ENCODE peak calls at places on chromosomes 2 and 18, in nine cellular contexts. E is stomach, W is lower leg skin, S is HepG2, Q is kidney epithelial cell, U is brain microvascular endothelial cell, B is fibroblast of mammary gland, F is upper lobe of left lung, L is IMR-90. C is an unnamed sample.

GRCh38 chr2:191363267-191363666 is 118.1 kb downstream of the MYO1B start:
- DNase-seq in E (no peak), W (no peak), S (no peak), Q (no peak), U (no peak), B (no peak), F (no peak), L (no peak), C (no peak)

GRCh38 chr2:200756618-200757321 is 54.9 kb upstream of the BZW1 start:
- DNase-seq in E (no peak), W (peak), S (peak), Q (peak), U (peak), B (peak), F (no peak), L (peak), C (no peak)

GRCh38 chr2:28338046-28338753 is 54.5 kb upstream of the FOSL2 start:
- DNase-seq in E (peak), W (peak), S (no peak), Q (no peak), U (peak), B (peak), F (no peak), L (peak), C (no peak)

GRCh38 chr2:84846041-84846663 is 34.7 kb downstream of the TRABD2A start:
- DNase-seq in E (no peak), W (peak), S (no peak), Q (no peak), U (no peak), B (no peak), F (no peak), L (peak), C (no peak)

GRCh38 chr2:169027240-169027639 is 3.9 kb downstream of the ABCB11 start:
- DNase-seq in E (no peak), W (no peak), S (no peak), Q (no peak), U (no peak), B (no peak), F (no peak), L (no peak), C (no peak)

GRCh38 chr2:44889118-44889517 is 52.4 kb upstream of the SIX3 start:
- DNase-seq in E (no peak), W (no peak), S (no peak), Q (no peak), U (no peak), B (no peak), F (no peak), L (no peak), C (no peak)

GRCh38 chr2:102753563-102754159 is 8.2 kb upstream of the TMEM182 start:
- DNase-seq in E (peak), W (no peak), S (peak), Q (no peak), U (peak), B (peak), F (no peak), L (peak), C (no peak)

GRCh38 chr2:64354857-64355680 is 98.9 kb upstream of the LGALSL start:
- DNase-seq in E (no peak), W (peak), S (no peak), Q (peak), U (peak), B (peak), F (peak), L (peak), C (no peak)

GRCh38 chr2:212711851-212712250 is 173.2 kb upstream of the ERBB4 start:
- DNase-seq in E (no peak), W (no peak), S (no peak), Q (peak), U (peak), B (peak), F (no peak), L (peak), C (no peak)

GRCh38 chr2:11007331-11007909 is 95.7 kb downstream of the KCNF1 start:
- DNase-seq in E (no peak), W (peak), S (no peak), Q (no peak), U (no peak), B (no peak), F (no peak), L (no peak), C (no peak)

GRCh38 chr18:8767356-8767755 is 62.0 kb downstream of the MTCL1 start:
- DNase-seq in E (no peak), W (no peak), S (no peak), Q (no peak), U (no peak), B (no peak), F (no peak), L (no peak), C (no peak)

GRCh38 chr18:78635093-78635800 is 344.4 kb upstream of the SALL3 start:
- DNase-seq in E (no peak), W (peak), S (no peak), Q (no peak), U (no peak), B (no peak), F (no peak), L (no peak), C (no peak)

GRCh38 chr18:30527226-30527625 is 515.3 kb downstream of the DSC3 start:
- DNase-seq in E (no peak), W (no peak), S (no peak), Q (no peak), U (no peak), B (no peak), F (no peak), L (no peak), C (no peak)

GRCh38 chr2:55459741-55460274 is 40.2 kb upstream of the CCDC88A start:
- DNase-seq in E (no peak), W (no peak), S (no peak), Q (no peak), U (no peak), B (no peak), F (no peak), L (no peak), C (no peak)

GRCh38 chr2:159617651-159618050 is 1.3 kb upstream of the BAZ2B start:
- DNase-seq in E (no peak), W (no peak), S (no peak), Q (no peak), U (no peak), B (peak), F (no peak), L (peak), C (no peak)

GRCh38 chr18:51149605-51150429 is 47.7 kb downstream of the MEX3C start:
- DNase-seq in E (no peak), W (no peak), S (no peak), Q (peak), U (peak), B (peak), F (no peak), L (peak), C (no peak)

GRCh38 chr18:68840554-68841263 is 42.8 kb downstream of the CCDC102B start:
- DNase-seq in E (no peak), W (no peak), S (peak), Q (peak), U (peak), B (peak), F (no peak), L (peak), C (no peak)

GRCh38 chr2:197571622-197572271 is 55.9 kb downstream of the MOB4 start:
- DNase-seq in E (no peak), W (no peak), S (peak), Q (peak), U (peak), B (peak), F (no peak), L (peak), C (no peak)

GRCh38 chr2:8593239-8593638 is 88.6 kb upstream of the ID2 start:
- DNase-seq in E (no peak), W (no peak), S (no peak), Q (no peak), U (no peak), B (no peak), F (no peak), L (no peak), C (no peak)

GRCh38 chr2:105421053-105421452 is 22.2 kb upstream of the FHL2 start:
- DNase-seq in E (no peak), W (no peak), S (no peak), Q (no peak), U (no peak), B (no peak), F (no peak), L (no peak), C (no peak)

GRCh38 chr2:144943986-144944385 is 424.1 kb upstream of the ZEB2 start:
- DNase-seq in E (no peak), W (no peak), S (no peak), Q (no peak), U (peak), B (peak), F (no peak), L (peak), C (no peak)

GRCh38 chr2:59182249-59182648 is 941.1 kb upstream of the FANCL start:
- DNase-seq in E (no peak), W (no peak), S (peak), Q (no peak), U (peak), B (peak), F (no peak), L (peak), C (no peak)

GRCh38 chr2:127174176-127174575 is 45.9 kb downstream of the CYP27C1 start:
- DNase-seq in E (no peak), W (peak), S (no peak), Q (no peak), U (peak), B (peak), F (no peak), L (peak), C (no peak)

GRCh38 chr2:27307545-27308358 is 493 bp downstream of the UCN start:
- DNase-seq in E (no peak), W (no peak), S (no peak), Q (no peak), U (no peak), B (no peak), F (peak), L (no peak), C (no peak)

GRCh38 chr2:219501849-219502248 is 3.2 kb downstream of the GMPPA start:
- DNase-seq in E (no peak), W (no peak), S (no peak), Q (no peak), U (no peak), B (no peak), F (no peak), L (no peak), C (no peak)

GRCh38 chr2:238929242-238930081 is 81.6 kb downstream of the TWIST2 start:
- DNase-seq in E (peak), W (peak), S (no peak), Q (no peak), U (peak), B (peak), F (no peak), L (peak), C (no peak)

GRCh38 chr2:15941483-15941853 is 1.1 kb downstream of the MYCN start:
- DNase-seq in E (no peak), W (peak), S (no peak), Q (no peak), U (no peak), B (no peak), F (peak), L (no peak), C (no peak)

GRCh38 chr18:51072586-51073303 is 42.7 kb downstream of the SMAD4 start:
- DNase-seq in E (no peak), W (no peak), S (no peak), Q (no peak), U (no peak), B (no peak), F (no peak), L (no peak), C (no peak)

GRCh38 chr2:25018681-25019080 is 23.2 kb upstream of the EFR3B start:
- DNase-seq in E (no peak), W (no peak), S (peak), Q (no peak), U (no peak), B (no peak), F (no peak), L (no peak), C (no peak)
- TF ChIP-seq CTCF in E (no peak), W (no peak), S (no peak), Q (no peak), U (no peak), B (no peak), F (no peak), L (no peak), C (no peak)

GRCh38 chr2:138830547-138830946 is 50.4 kb upstream of the NXPH2 start:
- DNase-seq in E (no peak), W (no peak), S (no peak), Q (no peak), U (no peak), B (no peak), F (no peak), L (no peak), C (no peak)

GRCh38 chr2:138831154-138831553 is 51.0 kb upstream of the NXPH2 start:
- DNase-seq in E (no peak), W (no peak), S (no peak), Q (no peak), U (no peak), B (peak), F (no peak), L (no peak), C (no peak)

GRCh38 chr2:138831691-138832090 is 51.5 kb upstream of the NXPH2 start:
- DNase-seq in E (no peak), W (no peak), S (no peak), Q (no peak), U (no peak), B (no peak), F (no peak), L (no peak), C (no peak)

GRCh38 chr2:138827426-138828054 is 47.4 kb upstream of the NXPH2 start:
- DNase-seq in E (no peak), W (no peak), S (peak), Q (peak), U (peak), B (peak), F (no peak), L (peak), C (no peak)

GRCh38 chr2:138829326-138829725 is 49.1 kb upstream of the NXPH2 start:
- DNase-seq in E (no peak), W (no peak), S (peak), Q (no peak), U (peak), B (peak), F (no peak), L (peak), C (no peak)
- TF ChIP-seq CTCF in E (no peak), W (no peak), S (peak), Q (peak), U (peak), B (peak), F (no peak), L (peak), C (no peak)

GRCh38 chr2:9950521-9951271 is 797 bp upstream of the GRHL1 start:
- DNase-seq in E (peak), W (peak), S (no peak), Q (no peak), U (no peak), B (no peak), F (peak), L (no peak), C (no peak)
- TF ChIP-seq CTCF in E (no peak), W (no peak), S (no peak), Q (no peak), U (no peak), B (no peak), F (no peak), L (peak), C (no peak)

GRCh38 chr2:231191896-231192872 is 6.2 kb upstream of the ARMC9 start:
- DNase-seq in E (peak), W (peak), S (peak), Q (no peak), U (peak), B (peak), F (no peak), L (peak), C (no peak)
- TF ChIP-seq CTCF in E (peak), W (no peak), S (peak), Q (peak), U (peak), B (peak), F (peak), L (peak), C (peak)

GRCh38 chr2:203018181-203018580 is 3.5 kb downstream of the NBEAL1 start:
- DNase-seq in E (no peak), W (no peak), S (peak), Q (no peak), U (no peak), B (peak), F (no peak), L (peak), C (no peak)

GRCh38 chr2:203022751-203023150 is 8.1 kb downstream of the NBEAL1 start:
- DNase-seq in E (no peak), W (no peak), S (no peak), Q (no peak), U (no peak), B (peak), F (no peak), L (peak), C (no peak)

GRCh38 chr2:203021986-203022385 is 7.3 kb downstream of the NBEAL1 start:
- DNase-seq in E (no peak), W (no peak), S (no peak), Q (no peak), U (peak), B (no peak), F (no peak), L (no peak), C (no peak)

GRCh38 chr2:203016716-203017115 is 2.0 kb downstream of the NBEAL1 start:
- DNase-seq in E (no peak), W (no peak), S (peak), Q (no peak), U (no peak), B (no peak), F (no peak), L (no peak), C (no peak)

DNA sequence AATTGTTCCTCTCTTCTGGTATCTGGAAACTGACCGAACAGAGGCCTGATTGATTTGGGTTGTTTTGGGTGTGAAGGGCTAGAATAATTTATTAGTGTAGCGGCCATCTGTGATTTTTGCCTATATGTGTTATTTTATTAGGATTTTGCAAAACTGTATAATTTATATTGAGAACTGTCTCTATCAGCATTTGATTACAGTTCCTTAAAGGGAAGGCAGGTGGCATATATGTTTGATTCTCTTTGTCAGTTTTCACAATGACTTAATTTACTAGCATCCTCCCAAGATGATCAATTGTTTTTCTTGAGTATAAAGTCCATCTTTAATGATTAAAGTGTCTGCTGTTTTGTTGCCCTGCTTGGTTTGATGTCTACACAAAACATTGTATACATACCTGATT is 4.5 kb downstream of the NBEAL1 start:
- DNase-seq in E (no peak), W (no peak), S (no peak), Q (no peak), U (no peak), B (no peak), F (no peak), L (no peak), C (no peak)
- TF ChIP-seq CTCF in E (no peak), W (no peak), S (no peak), Q (peak), U (no peak), B (no peak), F (no peak), L (peak), C (no peak)

GRCh38 chr2:133363884-133364283 is 204.4 kb downstream of the NCKAP5 start:
- DNase-seq in E (no peak), W (no peak), S (no peak), Q (no peak), U (no peak), B (no peak), F (no peak), L (no peak), C (no peak)

GRCh38 chr2:133364636-133365035 is 203.6 kb downstream of the NCKAP5 start:
- DNase-seq in E (no peak), W (no peak), S (no peak), Q (no peak), U (no peak), B (no peak), F (no peak), L (no peak), C (no peak)

GRCh38 chr2:133362061-133362476 is 206.2 kb downstream of the NCKAP5 start:
- DNase-seq in E (no peak), W (no peak), S (no peak), Q (no peak), U (peak), B (peak), F (no peak), L (peak), C (no peak)

GRCh38 chr2:133360882-133361281 is 207.4 kb downstream of the NCKAP5 start:
- DNase-seq in E (no peak), W (no peak), S (no peak), Q (no peak), U (no peak), B (no peak), F (no peak), L (no peak), C (no peak)

GRCh38 chr2:133365117-133365516 is 203.1 kb downstream of the NCKAP5 start:
- DNase-seq in E (no peak), W (no peak), S (no peak), Q (no peak), U (peak), B (no peak), F (no peak), L (peak), C (no peak)
- TF ChIP-seq CTCF in E (no peak), W (no peak), S (no peak), Q (no peak), U (no peak), B (no peak), F (no peak), L (no peak), C (no peak)

GRCh38 chr2:42382144-42382543 is 21.1 kb upstream of the COX7A2L start:
- DNase-seq in E (no peak), W (no peak), S (no peak), Q (no peak), U (no peak), B (no peak), F (no peak), L (no peak), C (no peak)

GRCh38 chr2:42383855-42384530 is 23.0 kb upstream of the COX7A2L start:
- DNase-seq in E (no peak), W (no peak), S (no peak), Q (no peak), U (no peak), B (no peak), F (no peak), L (no peak), C (no peak)

GRCh38 chr2:42386684-42387083 is 25.7 kb upstream of the COX7A2L start:
- DNase-seq in E (no peak), W (no peak), S (peak), Q (no peak), U (no peak), B (peak), F (no peak), L (no peak), C (no peak)

GRCh38 chr2:42390401-42390969 is 29.5 kb upstream of the COX7A2L start:
- DNase-seq in E (no peak), W (no peak), S (no peak), Q (no peak), U (no peak), B (no peak), F (no peak), L (no peak), C (no peak)

DNA sequence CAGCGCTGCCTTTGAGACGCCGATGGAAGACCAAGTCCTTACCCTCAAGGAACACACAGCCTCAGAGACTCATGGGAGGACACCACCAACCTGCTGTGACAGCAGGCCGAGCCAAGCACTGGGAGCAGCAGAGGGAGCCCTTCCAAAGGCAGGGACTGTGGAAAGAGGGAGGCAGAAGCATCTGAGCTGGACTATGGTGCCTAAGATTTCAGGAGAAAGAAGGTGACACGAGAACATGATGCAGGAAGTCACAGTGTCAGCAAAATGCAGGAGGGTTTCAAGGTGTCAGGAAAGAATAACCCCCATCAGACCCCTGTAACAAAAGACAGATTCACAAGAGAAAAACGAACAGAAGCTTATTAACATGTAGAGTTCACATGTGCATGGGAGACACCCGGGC is 24.2 kb upstream of the COX7A2L start:
- DNase-seq in E (no peak), W (no peak), S (peak), Q (no peak), U (no peak), B (no peak), F (no peak), L (peak), C (no peak)
- TF ChIP-seq CTCF in E (no peak), W (no peak), S (peak), Q (peak), U (peak), B (peak), F (no peak), L (peak), C (no peak)

C was measured in esophagus squamous epithelium.